ENCODE peak calls at places on chromosome 10, in nine cellular contexts. B, O, V, J, Z, N, X, K and A are unnamed samples.

GRCh38 chr10:103637855-103638561 is 144.5 kb downstream of the NEURL1 start:
- DNase-seq in J (peak), O (no peak), N (peak), X (peak), B (peak), K (no peak), Z (peak), V (peak), A (no peak)

GRCh38 chr10:30158325-30158960 is 99.1 kb upstream of the JCAD start:
- DNase-seq in Z (no peak), V (no peak), J (no peak), N (no peak), B (peak), X (no peak), O (no peak), K (no peak), A (no peak)

GRCh38 chr10:11232222-11232961 is 214.7 kb downstream of the CELF2 start:
- DNase-seq in Z (no peak), K (no peak), N (no peak), X (no peak), O (no peak), V (no peak), B (no peak), J (no peak), A (no peak)

GRCh38 chr10:5570979-5571810 is 46.4 kb downstream of the CALML3 start:
- DNase-seq in X (no peak), N (no peak), B (no peak), V (no peak), J (no peak), Z (peak), K (no peak), O (no peak), A (no peak)

GRCh38 chr10:79375321-79376077 is 28.2 kb downstream of the PPIF start:
- DNase-seq in B (peak), V (no peak), X (no peak), K (peak), N (no peak), O (no peak), Z (no peak), J (no peak), A (no peak)

GRCh38 chr10:4569132-4569531 is 256.9 kb upstream of the AKR1E2 start:
- DNase-seq in B (no peak), K (no peak), X (no peak), Z (no peak), J (no peak), N (no peak), O (no peak), V (no peak), A (no peak)

GRCh38 chr10:126127630-126128029 is 231.3 kb downstream of the FANK1 start:
- DNase-seq in Z (no peak), B (no peak), O (no peak), V (no peak), X (no peak), J (no peak), K (no peak), N (no peak), A (no peak)

GRCh38 chr10:5876181-5876768 is 13.4 kb downstream of the ANKRD16 start:
- DNase-seq in K (no peak), N (no peak), V (no peak), B (peak), X (no peak), J (no peak), O (no peak), Z (no peak), A (no peak)

GRCh38 chr10:49539320-49539885 is 482 bp upstream of the ERCC6 start:
- DNase-seq in J (no peak), X (peak), Z (peak), V (peak), B (peak), K (peak), O (peak), N (peak), A (peak)

GRCh38 chr10:28991738-28992270 is 297.1 kb upstream of the LYZL1 start:
- DNase-seq in O (peak), B (peak), V (no peak), K (peak), J (no peak), X (peak), N (peak), Z (peak), A (peak)

GRCh38 chr10:78925800-78926319 is 142.9 kb upstream of the ZMIZ1 start:
- DNase-seq in X (no peak), J (no peak), O (no peak), N (no peak), B (peak), K (peak), V (no peak), Z (no peak), A (peak)

GRCh38 chr10:92573091-92573797 is 649 bp downstream of the IDE start:
- DNase-seq in X (peak), N (peak), V (peak), B (peak), O (no peak), Z (no peak), K (peak), J (no peak), A (peak)

DNA sequence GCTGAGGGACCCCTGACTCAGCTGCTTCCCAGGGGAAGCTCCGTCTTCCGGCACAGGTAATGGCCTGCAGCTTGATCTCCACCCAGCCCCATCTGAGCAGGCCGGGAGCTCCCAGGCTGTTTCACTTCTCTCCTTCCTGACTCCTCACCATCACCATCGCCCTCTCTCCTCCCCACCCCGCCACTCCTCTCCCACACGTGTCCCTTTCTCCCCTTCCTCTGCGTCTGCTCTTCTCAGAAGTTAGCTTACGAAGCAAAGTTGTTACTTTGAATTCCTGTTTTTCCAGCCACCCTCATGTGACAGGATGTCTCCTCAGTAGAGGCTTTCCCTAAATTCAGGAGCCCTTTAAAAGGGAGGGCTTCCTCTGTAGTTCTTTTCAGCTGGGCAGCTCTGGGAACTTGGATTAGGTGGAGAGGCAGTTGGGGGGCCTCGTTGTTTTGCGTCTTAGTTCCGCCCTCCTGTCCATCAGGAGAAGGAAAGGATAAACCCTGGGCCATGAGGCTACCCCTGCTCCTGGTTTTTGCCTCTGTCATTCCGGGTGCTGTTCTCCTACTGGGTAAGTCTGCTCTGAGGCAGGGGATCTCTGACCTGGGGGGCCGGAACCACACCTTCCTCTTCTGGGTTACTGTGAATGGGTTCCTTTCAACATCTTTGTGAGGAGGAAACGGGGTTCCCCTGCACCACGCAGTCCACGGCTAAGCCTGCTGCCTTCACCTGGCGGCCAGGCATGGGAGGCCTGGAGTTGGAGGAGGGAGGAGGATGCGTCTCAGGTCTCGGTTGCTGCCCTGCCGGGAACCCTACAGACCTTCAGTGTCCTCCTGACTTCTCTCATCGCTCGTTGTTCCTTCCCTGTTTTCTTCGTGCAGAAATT is at the start of gene MRC1:
- DNase-seq in J (no peak), B (no peak), V (peak), Z (peak), K (no peak), O (no peak), X (peak), N (no peak), A (no peak)
- H3K27ac ChIP-seq in J (no peak), B (no peak), V (no peak), Z (peak), K (no peak), O (no peak), X (no peak), N (no peak), A (no peak)

GRCh38 chr10:113100299-113100680 is 150.2 kb downstream of the TCF7L2 start:
- DNase-seq in X (no peak), O (no peak), J (no peak), K (no peak), Z (no peak), B (no peak), N (no peak), V (no peak), A (no peak)
- H3K27ac ChIP-seq in X (no peak), O (no peak), J (no peak), K (no peak), Z (no peak), B (no peak), N (no peak), V (no peak), A (peak)

GRCh38 chr10:70295946-70296345 is 12.1 kb upstream of the NPFFR1 start:
- DNase-seq in V (no peak), K (no peak), Z (no peak), J (no peak), X (no peak), B (no peak), O (no peak), N (no peak), A (no peak)
- H3K27ac ChIP-seq in V (peak), K (no peak), Z (peak), J (peak), X (peak), B (no peak), O (peak), N (peak), A (peak)

GRCh38 chr10:62079885-62080559 is 178.5 kb downstream of the ARID5B start:
- DNase-seq in J (no peak), B (no peak), X (no peak), K (no peak), V (no peak), Z (no peak), N (no peak), O (no peak), A (no peak)
- H3K27ac ChIP-seq in J (peak), B (no peak), X (peak), K (no peak), V (peak), Z (peak), N (no peak), O (no peak), A (no peak)

GRCh38 chr10:13840036-13840435 is 253.3 kb downstream of the PRPF18 start:
- DNase-seq in V (no peak), O (no peak), J (no peak), X (no peak), N (no peak), Z (no peak), K (no peak), B (no peak), A (no peak)
- H3K27ac ChIP-seq in V (peak), O (no peak), J (peak), X (peak), N (no peak), Z (peak), K (no peak), B (no peak), A (no peak)

DNA sequence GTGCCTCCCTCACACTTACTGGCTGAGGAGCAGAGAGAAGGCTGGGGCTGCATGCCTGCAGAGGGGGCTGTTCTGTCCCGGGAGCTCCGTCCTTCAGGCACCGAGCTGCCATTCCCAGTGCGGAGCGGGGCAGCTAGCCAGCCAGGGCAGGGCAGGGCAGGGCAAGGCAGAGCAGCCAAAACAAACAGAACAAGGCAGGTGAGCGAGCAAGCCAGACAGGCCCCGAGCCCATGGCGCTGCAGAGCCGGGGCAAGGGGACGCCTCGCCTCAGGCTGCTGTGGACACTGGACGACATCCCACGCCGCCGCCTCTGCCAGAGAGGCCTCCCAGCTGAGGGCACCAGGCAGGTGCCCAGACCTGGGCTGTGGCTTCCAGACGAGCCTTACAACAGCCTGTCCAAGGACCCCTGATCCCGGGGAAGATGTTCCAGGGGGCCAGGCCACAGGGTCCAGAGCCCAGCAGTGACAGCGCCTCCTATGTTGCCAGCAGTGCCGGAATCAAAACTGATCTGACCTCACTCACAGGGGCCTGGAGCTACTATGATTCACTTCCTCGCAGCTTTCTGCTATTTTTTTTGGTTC is 8.2 kb upstream of the NDST2 start:
- DNase-seq in J (no peak), B (peak), N (peak), O (no peak), Z (peak), K (no peak), V (no peak), X (no peak), A (peak)
- H3K27ac ChIP-seq in J (peak), B (no peak), N (peak), O (no peak), Z (peak), K (no peak), V (peak), X (no peak), A (peak)

GRCh38 chr10:112958275-112958995 is 8.4 kb downstream of the TCF7L2 start:
- DNase-seq in O (no peak), V (no peak), X (no peak), J (no peak), K (peak), B (peak), Z (no peak), N (no peak), A (peak)
- H3K27ac ChIP-seq in O (peak), V (no peak), X (no peak), J (no peak), K (peak), B (no peak), Z (peak), N (no peak), A (no peak)

GRCh38 chr10:22320591-22321155 is at the start of gene BMI1:
- DNase-seq in Z (peak), X (peak), V (peak), B (peak), N (peak), O (no peak), K (peak), J (no peak), A (peak)
- H3K27ac ChIP-seq in Z (peak), X (peak), V (peak), B (peak), N (peak), O (peak), K (peak), J (peak), A (peak)

DNA sequence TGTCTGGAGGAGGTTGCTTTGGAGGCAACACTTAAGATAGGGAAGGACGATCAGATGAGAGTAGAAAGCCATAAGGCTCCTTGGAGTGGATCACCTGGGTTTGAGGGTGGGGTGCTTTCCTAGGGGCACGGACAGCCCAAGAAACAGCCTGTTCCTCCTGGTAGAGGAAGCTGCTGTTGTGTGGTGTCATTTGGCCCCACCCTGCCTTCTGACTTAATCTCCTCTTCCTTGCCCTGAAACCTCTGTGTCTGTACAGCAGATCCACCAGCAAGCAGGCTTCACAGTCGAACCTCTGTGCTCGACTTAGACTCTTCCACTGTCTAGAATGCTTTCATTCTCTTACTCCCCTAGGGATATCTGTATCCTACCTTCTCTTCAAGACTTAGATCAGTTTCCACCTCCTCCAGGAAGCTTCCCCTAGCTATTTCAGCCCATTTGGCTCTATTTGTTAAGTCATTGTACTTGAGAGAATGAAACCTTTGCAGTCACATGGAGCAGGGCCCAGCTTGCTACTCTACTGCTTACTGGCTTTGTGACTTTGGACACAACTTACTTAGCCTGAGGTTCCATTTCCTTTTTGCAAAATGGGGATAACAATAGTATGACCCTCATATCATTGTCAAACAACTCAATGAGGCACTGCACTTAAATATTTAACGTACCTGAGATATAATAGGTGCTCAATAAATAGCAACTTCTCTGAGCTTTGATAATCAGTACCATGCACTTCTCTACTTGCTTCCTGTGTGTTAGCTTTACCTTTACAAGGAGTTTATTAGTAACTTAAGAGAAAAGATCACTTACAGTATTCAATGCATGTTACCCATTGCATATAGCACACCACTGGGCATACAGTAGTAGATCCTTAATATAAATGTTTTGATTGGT is 5.0 kb downstream of the MXI1 start:
- DNase-seq in X (no peak), J (no peak), V (no peak), N (peak), Z (no peak), K (no peak), B (no peak), O (no peak), A (no peak)
- H3K27ac ChIP-seq in X (peak), J (peak), V (peak), N (peak), Z (peak), K (no peak), B (no peak), O (no peak), A (no peak)